ENCODE peak calls at places on chromosomes 2 and 18, in four cellular contexts. K is prostate gland, Q is mucosa of descending colon, A is upper lobe of right lung. I is an unnamed sample.

GRCh38 chr2:128306081-128306930 is 12.4 kb downstream of the HS6ST1 start:
- DNase-seq in Q (peak; percentile 62), K (peak; percentile 91), A (peak; percentile 69), I (peak; percentile 100)

GRCh38 chr2:241003830-241004564 is 5.6 kb downstream of the SNED1 start:
- DNase-seq in A (no peak), Q (no peak), K (no peak), I (no peak)

GRCh38 chr2:1759611-1759930 is 15.3 kb upstream of the PXDN start:
- DNase-seq in A (no peak), Q (no peak), K (no peak), I (no peak)

GRCh38 chr2:148534416-148535205 is 109.9 kb upstream of the EPC2 start:
- DNase-seq in A (no peak), K (no peak), Q (peak; percentile 15), I (peak; percentile 44)

GRCh38 chr2:228801451-228801850 is 469.6 kb downstream of the PID1 start:
- DNase-seq in Q (no peak), K (no peak), A (no peak), I (peak; percentile 11)

GRCh38 chr2:152320166-152320565 is 14.8 kb upstream of the FMNL2 start:
- DNase-seq in A (no peak), Q (no peak), K (no peak), I (no peak)

GRCh38 chr2:147365577-147365976 is 479.3 kb upstream of the ACVR2A start:
- DNase-seq in Q (no peak), A (no peak), K (no peak), I (no peak)

GRCh38 chr18:68817584-68817983 is 19.7 kb downstream of the CCDC102B start:
- DNase-seq in Q (no peak), A (no peak), K (no peak), I (peak; percentile 55)

GRCh38 chr2:64516651-64517510 is 7.2 kb upstream of the AFTPH start:
- DNase-seq in Q (no peak), A (no peak), K (peak; percentile 63), I (no peak)

GRCh38 chr18:77114564-77115391 is 17.8 kb downstream of the MBP start:
- DNase-seq in Q (peak; percentile 80), A (peak; percentile 94), K (peak; percentile 93), I (peak; percentile 100)

GRCh38 chr2:13193900-13194299 is 477.2 kb downstream of the TRIB2 start:
- DNase-seq in A (no peak), Q (no peak), K (no peak), I (peak; percentile 6)

GRCh38 chr18:78558948-78559347 is 420.7 kb upstream of the SALL3 start:
- DNase-seq in A (no peak), K (no peak), Q (no peak), I (no peak)

GRCh38 chr2:43136862-43137261 is 89.5 kb downstream of the ZFP36L2 start:
- DNase-seq in Q (no peak), A (no peak), K (no peak), I (no peak)

GRCh38 chr2:201883559-201883958 is 77.2 kb downstream of the CDK15 start:
- DNase-seq in A (no peak), K (no peak), Q (no peak), I (no peak)

GRCh38 chr2:212170382-212170781 is 368.2 kb downstream of the ERBB4 start:
- DNase-seq in K (no peak), A (no peak), Q (no peak), I (no peak)

GRCh38 chr18:35387367-35387685 is 10.2 kb upstream of the ZNF396 start:
- DNase-seq in K (no peak), Q (no peak), A (no peak), I (no peak)

GRCh38 chr2:184628051-184628450 is 29.7 kb downstream of the ZNF804A start:
- DNase-seq in Q (no peak), K (no peak), A (no peak), I (no peak)

GRCh38 chr18:51153659-51154371 is 43.7 kb downstream of the MEX3C start:
- DNase-seq in Q (peak; percentile 21), K (no peak), A (no peak), I (no peak)

GRCh38 chr2:240392084-240392947 is 43.1 kb upstream of the GPC1 start:
- DNase-seq in K (no peak), A (peak; percentile 52), Q (no peak), I (peak; percentile 65)

GRCh38 chr18:9696112-9696511 is 12.0 kb upstream of the RAB31 start:
- DNase-seq in Q (no peak), K (no peak), A (no peak), I (peak; percentile 55)

GRCh38 chr2:157820202-157820601 is 55.9 kb downstream of the ACVR1 start:
- DNase-seq in K (no peak), A (no peak), Q (no peak), I (no peak)

GRCh38 chr2:41234093-41234492 is 782.2 kb upstream of the SLC8A1 start:
- DNase-seq in A (no peak), K (no peak), Q (no peak), I (no peak)

GRCh38 chr2:47568164-47568861 is 165.4 kb downstream of the MSH2 start:
- DNase-seq in A (no peak), K (no peak), Q (no peak), I (no peak)
- H3K4me3 ChIP-seq in A (no peak overlapping the region), K (no peak overlapping the region), Q (no peak overlapping the region), I (no peak overlapping the region)

DNA sequence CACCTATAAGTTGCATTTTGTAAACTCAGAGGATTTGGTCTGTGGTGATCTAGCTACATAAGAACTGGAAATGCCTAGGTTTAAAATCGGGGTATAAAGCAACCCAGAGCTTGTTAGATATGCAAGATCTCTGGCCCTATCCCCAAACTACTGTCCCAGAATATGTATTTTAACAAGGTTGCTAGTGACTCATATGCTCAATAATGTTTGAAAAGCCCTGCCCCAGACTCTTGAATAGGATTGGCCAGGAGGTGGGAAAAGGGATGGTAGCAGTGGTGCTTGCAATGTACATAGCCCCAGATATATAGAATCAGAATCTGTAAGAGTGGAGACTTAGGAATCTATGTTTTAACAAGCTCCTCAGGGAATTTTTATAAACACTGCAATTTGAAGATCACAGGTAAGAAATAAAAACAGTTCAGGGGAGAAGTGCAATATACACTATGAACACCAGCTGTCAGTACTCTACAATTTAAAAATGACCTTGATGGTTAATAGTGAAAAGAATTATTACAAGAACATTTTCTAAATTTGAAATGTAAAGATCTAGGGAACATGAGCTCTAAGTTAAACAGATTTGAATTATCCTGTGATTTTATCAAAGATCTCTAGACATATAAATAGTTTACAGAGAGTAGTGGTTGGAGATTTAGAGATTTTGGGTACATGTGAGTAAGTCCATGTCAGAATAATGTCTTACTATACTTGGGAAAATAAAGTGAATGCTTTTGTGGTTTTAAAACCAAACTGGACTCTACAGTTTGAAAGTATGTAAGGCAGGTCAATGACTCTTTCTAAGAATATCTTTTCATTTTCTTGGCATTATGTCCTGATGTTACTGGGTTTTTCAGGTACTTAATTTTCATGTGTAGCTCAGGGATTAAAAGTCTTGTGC is 7.7 kb upstream of the MMADHC start:
- DNase-seq in A (no peak), K (no peak), Q (no peak), I (peak; percentile 46)
- TF ChIP-seq CTCF in A (peak; percentile 20), K (peak; percentile 62), Q (no peak), I (peak; percentile 47)

GRCh38 chr2:112723995-112724394 is 3.2 kb downstream of the NT5DC4 start:
- DNase-seq in A (no peak), Q (no peak), K (no peak), I (no peak)

GRCh38 chr2:112726487-112727190 is 5.8 kb downstream of the NT5DC4 start:
- DNase-seq in K (peak; percentile 89), A (peak; percentile 96), Q (peak; percentile 92), I (peak; percentile 90)

GRCh38 chr2:112727276-112728028 is 6.6 kb downstream of the NT5DC4 start:
- DNase-seq in K (no peak), A (no peak), Q (no peak), I (no peak)

GRCh38 chr2:112724611-112725525 is 4.0 kb downstream of the NT5DC4 start:
- DNase-seq in Q (no peak), K (no peak), A (no peak), I (no peak)

DNA sequence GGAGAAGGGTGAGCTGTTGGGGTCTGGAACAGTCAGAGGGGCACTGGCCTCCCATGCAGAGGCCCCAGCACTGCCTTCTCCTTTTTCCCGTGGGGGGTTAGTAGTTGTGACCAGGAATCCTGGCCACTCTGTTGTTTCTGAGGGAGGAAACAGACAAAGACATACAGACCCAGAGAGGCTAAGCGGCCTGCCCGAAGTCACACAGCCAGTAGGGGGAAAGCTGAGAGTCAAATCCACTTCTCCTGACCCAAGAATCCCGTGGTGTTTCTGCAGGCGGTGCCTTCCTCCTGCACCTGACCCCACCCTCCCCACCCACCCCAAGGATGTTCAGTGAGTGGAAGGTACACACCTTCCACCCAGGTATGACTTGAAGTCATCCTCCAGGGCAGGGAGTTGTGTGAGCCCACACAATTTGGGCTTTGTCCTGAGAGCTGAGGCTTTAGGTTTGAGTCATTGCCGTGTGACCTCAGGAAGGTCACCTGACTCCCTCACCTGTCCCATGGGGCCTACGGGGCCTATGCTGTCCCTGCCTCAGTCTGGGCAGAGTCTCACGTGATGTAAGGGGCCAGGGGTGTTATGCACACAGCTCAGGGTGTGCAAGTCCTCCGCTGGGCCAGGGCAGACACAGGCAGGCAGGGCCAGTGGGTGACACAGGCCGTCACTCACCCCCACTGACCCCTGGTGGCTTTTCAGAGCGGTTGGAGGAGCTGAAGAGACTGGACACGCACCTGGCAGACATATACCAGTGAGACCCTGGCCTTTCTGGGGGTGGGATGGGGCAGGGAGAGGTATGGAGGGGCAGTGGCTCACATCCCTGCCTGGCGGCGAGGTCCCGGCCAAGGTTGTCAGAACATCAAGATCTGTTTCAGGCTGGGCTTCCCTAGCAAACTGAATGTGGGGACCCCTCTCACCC is 5.0 kb downstream of the NT5DC4 start:
- DNase-seq in A (no peak), K (no peak), Q (no peak), I (no peak)
- H3K4me3 ChIP-seq in A (no peak overlapping the region), K (no peak overlapping the region), Q (no peak overlapping the region), I (no peak overlapping the region)

GRCh38 chr2:26860451-26860850 is 12.5 kb downstream of the DPYSL5 start:
- DNase-seq in Q (no peak), A (no peak), K (no peak), I (no peak)

GRCh38 chr2:26861610-26862224 is 13.8 kb downstream of the DPYSL5 start:
- DNase-seq in K (no peak), Q (no peak), A (no peak), I (no peak)

GRCh38 chr2:26864646-26865045 is 16.7 kb downstream of the DPYSL5 start:
- DNase-seq in K (no peak), Q (no peak), A (no peak), I (no peak)

GRCh38 chr2:26864226-26864625 is 16.3 kb downstream of the DPYSL5 start:
- DNase-seq in A (no peak), K (no peak), Q (no peak), I (no peak)
- TF ChIP-seq CTCF in A (no peak), K (no peak), Q (no peak), I (no peak)

DNA sequence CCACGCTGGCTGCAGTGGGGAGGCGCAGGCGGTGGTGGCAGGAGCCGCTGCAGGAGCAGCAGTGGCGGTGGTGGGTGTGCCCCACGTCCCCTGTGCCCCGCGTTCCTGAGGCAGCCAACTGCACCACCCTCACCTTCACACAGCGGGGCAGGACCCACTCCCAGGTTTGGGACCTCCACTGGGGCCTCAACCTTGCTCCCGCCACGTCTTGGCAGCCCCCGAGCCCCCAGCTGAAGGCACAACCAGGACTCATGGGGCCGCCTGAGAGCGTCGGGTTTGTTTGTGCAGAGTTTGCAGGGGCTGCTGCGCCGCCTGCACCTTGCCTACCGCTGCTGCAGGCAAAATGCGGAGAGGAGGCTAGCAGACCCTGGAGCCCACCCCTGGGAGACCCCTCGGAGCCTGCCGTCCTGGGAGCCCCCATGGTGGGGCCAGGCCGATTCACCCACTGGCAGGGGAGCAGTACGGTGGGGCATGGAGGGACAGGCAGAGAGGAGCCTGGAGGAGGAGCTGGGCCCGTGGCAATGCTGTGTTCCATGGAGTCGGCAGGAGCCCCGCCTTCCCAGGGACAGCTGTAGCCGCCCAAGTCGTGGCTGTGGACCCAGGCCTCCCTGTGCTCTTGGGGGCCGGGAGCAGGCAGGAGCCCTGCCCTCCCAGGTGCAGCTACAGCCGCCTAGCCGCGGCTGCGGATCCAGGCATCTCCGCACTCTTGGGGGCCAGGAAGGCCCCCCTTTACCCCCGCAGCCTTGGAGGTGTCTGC is 14.7 kb upstream of the EML6 start:
- DNase-seq in Q (peak; percentile 68), A (peak; percentile 77), K (peak; percentile 47), I (peak; percentile 12)
- H3K4me3 ChIP-seq in Q (no peak overlapping the region), A (peak overlapping the region; percentile 51), K (peak overlapping the region; percentile 36), I (peak overlapping the region; percentile 40)

I was measured in fibroblast of villous mesenchyme.